ENCODE peak calls at places on chromosomes 3 and 15, in eight cellular contexts. One of them, this sample, is unnamed.

GRCh38 chr15:40459391-40460015 is 11.3 kb upstream of the CHST14 start:
- DNase-seq in stomach: no peak
- DNase-seq in right lobe of liver: no peak
- DNase-seq in colonic mucosa: no peak
- DNase-seq in PC-9: no peak
- DNase-seq in nephron progenitor cell: no peak
- DNase-seq in heart right ventricle: no peak
- DNase-seq in ovary: no peak
- DNase-seq in this sample: peak; percentile 75

GRCh38 chr15:69075467-69075866 is 61.0 kb downstream of the NOX5 start:
- DNase-seq in stomach: no peak
- DNase-seq in right lobe of liver: no peak
- DNase-seq in colonic mucosa: no peak
- DNase-seq in PC-9: no peak
- DNase-seq in nephron progenitor cell: no peak
- DNase-seq in heart right ventricle: no peak
- DNase-seq in ovary: no peak
- DNase-seq in this sample: no peak

GRCh38 chr15:70339551-70340517 is 242.1 kb upstream of the TLE3 start:
- DNase-seq in stomach: no peak
- DNase-seq in right lobe of liver: no peak
- DNase-seq in colonic mucosa: no peak
- DNase-seq in PC-9: no peak
- DNase-seq in nephron progenitor cell: no peak
- DNase-seq in heart right ventricle: no peak
- DNase-seq in ovary: no peak
- DNase-seq in this sample: no peak

GRCh38 chr3:50270422-50270831 is 1.5 kb downstream of the SEMA3B start:
- DNase-seq in stomach: no peak
- DNase-seq in right lobe of liver: no peak
- DNase-seq in colonic mucosa: no peak
- DNase-seq in PC-9: no peak
- DNase-seq in nephron progenitor cell: no peak
- DNase-seq in heart right ventricle: peak; percentile 21
- DNase-seq in ovary: no peak
- DNase-seq in this sample: no peak

GRCh38 chr3:73471986-73472385 is 152.8 kb downstream of the PDZRN3 start:
- DNase-seq in stomach: no peak
- DNase-seq in right lobe of liver: no peak
- DNase-seq in colonic mucosa: no peak
- DNase-seq in PC-9: no peak
- DNase-seq in nephron progenitor cell: no peak
- DNase-seq in heart right ventricle: no peak
- DNase-seq in ovary: no peak
- DNase-seq in this sample: no peak

GRCh38 chr3:63290686-63291085 is 12.6 kb downstream of the SYNPR start:
- DNase-seq in stomach: no peak
- DNase-seq in right lobe of liver: no peak
- DNase-seq in colonic mucosa: no peak
- DNase-seq in PC-9: no peak
- DNase-seq in nephron progenitor cell: no peak
- DNase-seq in heart right ventricle: no peak
- DNase-seq in ovary: no peak
- DNase-seq in this sample: no peak

GRCh38 chr15:77516786-77517185 is 96.1 kb downstream of the HMG20A start:
- DNase-seq in stomach: no peak
- DNase-seq in right lobe of liver: no peak
- DNase-seq in colonic mucosa: no peak
- DNase-seq in PC-9: no peak
- DNase-seq in nephron progenitor cell: no peak
- DNase-seq in heart right ventricle: no peak
- DNase-seq in ovary: no peak
- DNase-seq in this sample: no peak

GRCh38 chr3:100103558-100104441 is 10.5 kb downstream of the FILIP1L start:
- DNase-seq in stomach: peak; percentile 60
- DNase-seq in right lobe of liver: peak; percentile 87
- DNase-seq in colonic mucosa: no peak
- DNase-seq in PC-9: peak; percentile 63
- DNase-seq in nephron progenitor cell: no peak
- DNase-seq in heart right ventricle: no peak
- DNase-seq in ovary: no peak
- DNase-seq in this sample: no peak

GRCh38 chr15:100252359-100252758 is 89.4 kb downstream of the ADAMTS17 start:
- DNase-seq in stomach: peak; percentile 14
- DNase-seq in right lobe of liver: no peak
- DNase-seq in colonic mucosa: no peak
- DNase-seq in PC-9: no peak
- DNase-seq in nephron progenitor cell: no peak
- DNase-seq in heart right ventricle: no peak
- DNase-seq in ovary: no peak
- DNase-seq in this sample: no peak

GRCh38 chr15:80507638-80508316 is 103.6 kb downstream of the ARNT2 start:
- DNase-seq in stomach: no peak
- DNase-seq in right lobe of liver: no peak
- DNase-seq in colonic mucosa: no peak
- DNase-seq in PC-9: no peak
- DNase-seq in nephron progenitor cell: no peak
- DNase-seq in heart right ventricle: no peak
- DNase-seq in ovary: peak; percentile 42
- DNase-seq in this sample: no peak

GRCh38 chr3:13235897-13236296 is 162.7 kb upstream of the IQSEC1 start:
- DNase-seq in stomach: no peak
- DNase-seq in right lobe of liver: peak; percentile 22
- DNase-seq in colonic mucosa: no peak
- DNase-seq in PC-9: no peak
- DNase-seq in nephron progenitor cell: no peak
- DNase-seq in heart right ventricle: no peak
- DNase-seq in ovary: no peak
- DNase-seq in this sample: no peak

GRCh38 chr3:179666436-179667035 is 13.7 kb downstream of the USP13 start:
- DNase-seq in stomach: peak; percentile 38
- DNase-seq in right lobe of liver: no peak
- DNase-seq in colonic mucosa: no peak
- DNase-seq in PC-9: no peak
- DNase-seq in nephron progenitor cell: no peak
- DNase-seq in heart right ventricle: peak; percentile 78
- DNase-seq in ovary: peak; percentile 59
- DNase-seq in this sample: no peak

GRCh38 chr15:42921049-42921731 is 612 bp upstream of the TTBK2 start:
- DNase-seq in stomach: peak; percentile 27
- DNase-seq in right lobe of liver: peak; percentile 61
- DNase-seq in colonic mucosa: peak; percentile 46
- DNase-seq in PC-9: no peak
- DNase-seq in nephron progenitor cell: peak; percentile 11
- DNase-seq in heart right ventricle: peak; percentile 32
- DNase-seq in ovary: no peak
- DNase-seq in this sample: no peak

GRCh38 chr15:100899601-100900000 is 19.6 kb upstream of the LRRK1 start:
- DNase-seq in stomach: no peak
- DNase-seq in right lobe of liver: no peak
- DNase-seq in colonic mucosa: no peak
- DNase-seq in PC-9: no peak
- DNase-seq in nephron progenitor cell: no peak
- DNase-seq in heart right ventricle: no peak
- DNase-seq in ovary: no peak
- DNase-seq in this sample: no peak

GRCh38 chr15:74531144-74531811 is 9.7 kb upstream of the ARID3B start:
- DNase-seq in stomach: no peak
- DNase-seq in right lobe of liver: no peak
- DNase-seq in colonic mucosa: no peak
- DNase-seq in PC-9: peak; percentile 97
- DNase-seq in nephron progenitor cell: no peak
- DNase-seq in heart right ventricle: no peak
- DNase-seq in ovary: no peak
- DNase-seq in this sample: no peak

GRCh38 chr3:167289435-167289834 is 90.7 kb downstream of the ZBBX start:
- DNase-seq in stomach: no peak
- DNase-seq in right lobe of liver: no peak
- DNase-seq in colonic mucosa: no peak
- DNase-seq in PC-9: no peak
- DNase-seq in nephron progenitor cell: no peak
- DNase-seq in heart right ventricle: no peak
- DNase-seq in ovary: no peak
- DNase-seq in this sample: no peak

GRCh38 chr3:8266679-8267267 is 234.8 kb upstream of the LMCD1 start:
- DNase-seq in stomach: no peak
- DNase-seq in right lobe of liver: no peak
- DNase-seq in colonic mucosa: no peak
- DNase-seq in PC-9: peak; percentile 41
- DNase-seq in nephron progenitor cell: no peak
- DNase-seq in heart right ventricle: no peak
- DNase-seq in ovary: no peak
- DNase-seq in this sample: no peak

GRCh38 chr3:188067932-188068331 is 86.0 kb upstream of the LPP start:
- DNase-seq in stomach: no peak
- DNase-seq in right lobe of liver: no peak
- DNase-seq in colonic mucosa: no peak
- DNase-seq in PC-9: peak; percentile 50
- DNase-seq in nephron progenitor cell: no peak
- DNase-seq in heart right ventricle: no peak
- DNase-seq in ovary: no peak
- DNase-seq in this sample: no peak

GRCh38 chr3:7734456-7734855 is 767.2 kb upstream of the LMCD1 start:
- DNase-seq in stomach: no peak
- DNase-seq in right lobe of liver: no peak
- DNase-seq in colonic mucosa: no peak
- DNase-seq in PC-9: no peak
- DNase-seq in nephron progenitor cell: no peak
- DNase-seq in heart right ventricle: no peak
- DNase-seq in ovary: no peak
- DNase-seq in this sample: no peak

GRCh38 chr3:75978686-75979085 is 193.3 kb upstream of the ZNF717 start:
- DNase-seq in stomach: no peak
- DNase-seq in right lobe of liver: no peak
- DNase-seq in colonic mucosa: no peak
- DNase-seq in PC-9: no peak
- DNase-seq in nephron progenitor cell: no peak
- DNase-seq in heart right ventricle: no peak
- DNase-seq in ovary: no peak
- DNase-seq in this sample: no peak

GRCh38 chr15:89500397-89501270 is 4.3 kb upstream of the RHCG start:
- DNase-seq in stomach: no peak
- DNase-seq in right lobe of liver: peak; percentile 27
- DNase-seq in colonic mucosa: no peak
- DNase-seq in PC-9: no peak
- DNase-seq in nephron progenitor cell: no peak
- DNase-seq in heart right ventricle: no peak
- DNase-seq in ovary: no peak
- DNase-seq in this sample: no peak

GRCh38 chr3:194577985-194578905 is 55.0 kb downstream of the TMEM44 start:
- DNase-seq in stomach: no peak
- DNase-seq in right lobe of liver: peak; percentile 40
- DNase-seq in colonic mucosa: no peak
- DNase-seq in PC-9: peak; percentile 94
- DNase-seq in nephron progenitor cell: no peak
- DNase-seq in heart right ventricle: peak; percentile 32
- DNase-seq in ovary: no peak
- DNase-seq in this sample: no peak

GRCh38 chr3:141795311-141795710 is 32.1 kb downstream of the GRK7 start:
- DNase-seq in stomach: no peak
- DNase-seq in right lobe of liver: no peak
- DNase-seq in colonic mucosa: no peak
- DNase-seq in PC-9: no peak
- DNase-seq in nephron progenitor cell: no peak
- DNase-seq in heart right ventricle: no peak
- DNase-seq in ovary: no peak
- DNase-seq in this sample: no peak

GRCh38 chr15:44340410-44340809 is 51.9 kb downstream of the GOLM2 start:
- DNase-seq in stomach: no peak
- DNase-seq in right lobe of liver: no peak
- DNase-seq in colonic mucosa: no peak
- DNase-seq in PC-9: peak; percentile 71
- DNase-seq in nephron progenitor cell: no peak
- DNase-seq in heart right ventricle: no peak
- DNase-seq in ovary: no peak
- DNase-seq in this sample: no peak

GRCh38 chr3:65877160-65877559 is 161.6 kb downstream of the MAGI1 start:
- DNase-seq in stomach: no peak
- DNase-seq in right lobe of liver: no peak
- DNase-seq in colonic mucosa: no peak
- DNase-seq in PC-9: no peak
- DNase-seq in nephron progenitor cell: no peak
- DNase-seq in heart right ventricle: no peak
- DNase-seq in ovary: no peak
- DNase-seq in this sample: no peak

DNA sequence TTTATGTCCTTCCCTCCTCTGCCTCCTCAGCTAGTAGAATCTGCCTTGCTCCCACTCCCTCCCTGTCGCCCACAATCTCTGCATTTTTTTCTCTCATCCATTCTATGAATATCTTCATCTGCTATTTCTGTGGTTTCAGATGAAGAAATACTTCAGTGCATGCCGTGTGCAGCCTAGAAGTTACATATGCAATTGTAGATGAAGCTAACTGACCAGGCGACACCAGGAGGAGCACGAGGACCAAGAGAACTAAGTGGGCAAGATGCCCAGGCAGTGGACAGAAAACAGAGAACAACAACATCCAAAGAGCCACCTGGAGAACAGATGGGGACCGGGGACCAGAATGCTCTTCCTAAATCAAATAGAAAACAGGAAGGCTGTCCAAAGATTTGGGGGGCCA is 121.4 kb upstream of the ATP11B start:
- DNase-seq in stomach: no peak
- DNase-seq in right lobe of liver: no peak
- DNase-seq in colonic mucosa: no peak
- DNase-seq in PC-9: peak; percentile 69
- DNase-seq in nephron progenitor cell: no peak
- DNase-seq in heart right ventricle: no peak
- DNase-seq in ovary: no peak
- DNase-seq in this sample: no peak
- TF ChIP-seq CTCF in stomach: no peak
- TF ChIP-seq CTCF in right lobe of liver: no peak
- TF ChIP-seq CTCF in colonic mucosa: no peak
- TF ChIP-seq CTCF in PC-9: no peak
- TF ChIP-seq CTCF in nephron progenitor cell: no peak
- TF ChIP-seq CTCF in heart right ventricle: no peak
- TF ChIP-seq CTCF in ovary: no peak
- TF ChIP-seq CTCF in this sample: no peak

GRCh38 chr3:59326246-59327024 is 276.6 kb upstream of the CFAP20DC start:
- DNase-seq in stomach: no peak
- DNase-seq in right lobe of liver: no peak
- DNase-seq in colonic mucosa: no peak
- DNase-seq in PC-9: no peak
- DNase-seq in nephron progenitor cell: no peak
- DNase-seq in heart right ventricle: no peak
- DNase-seq in ovary: no peak
- DNase-seq in this sample: no peak
- TF ChIP-seq CTCF in stomach: no peak
- TF ChIP-seq CTCF in right lobe of liver: no peak
- TF ChIP-seq CTCF in colonic mucosa: no peak
- TF ChIP-seq CTCF in PC-9: no peak
- TF ChIP-seq CTCF in nephron progenitor cell: peak; percentile 32
- TF ChIP-seq CTCF in heart right ventricle: no peak
- TF ChIP-seq CTCF in ovary: no peak
- TF ChIP-seq CTCF in this sample: peak; percentile 32

GRCh38 chr3:190721330-190721729 is 141.2 kb downstream of the GMNC start:
- DNase-seq in stomach: no peak
- DNase-seq in right lobe of liver: no peak
- DNase-seq in colonic mucosa: no peak
- DNase-seq in PC-9: no peak
- DNase-seq in nephron progenitor cell: peak; percentile 18
- DNase-seq in heart right ventricle: no peak
- DNase-seq in ovary: no peak
- DNase-seq in this sample: no peak
- TF ChIP-seq CTCF in stomach: no peak
- TF ChIP-seq CTCF in right lobe of liver: no peak
- TF ChIP-seq CTCF in colonic mucosa: no peak
- TF ChIP-seq CTCF in PC-9: no peak
- TF ChIP-seq CTCF in nephron progenitor cell: no peak
- TF ChIP-seq CTCF in heart right ventricle: no peak
- TF ChIP-seq CTCF in ovary: no peak
- TF ChIP-seq CTCF in this sample: no peak

GRCh38 chr3:157865449-157865862 is 240.8 kb downstream of the SHOX2 start:
- DNase-seq in stomach: no peak
- DNase-seq in right lobe of liver: no peak
- DNase-seq in colonic mucosa: peak; percentile 44
- DNase-seq in PC-9: no peak
- DNase-seq in nephron progenitor cell: peak; percentile 67
- DNase-seq in heart right ventricle: peak; percentile 15
- DNase-seq in ovary: no peak
- DNase-seq in this sample: no peak
- TF ChIP-seq CTCF in stomach: no peak
- TF ChIP-seq CTCF in right lobe of liver: no peak
- TF ChIP-seq CTCF in colonic mucosa: peak; percentile 63
- TF ChIP-seq CTCF in PC-9: peak; percentile 78
- TF ChIP-seq CTCF in nephron progenitor cell: peak; percentile 64
- TF ChIP-seq CTCF in heart right ventricle: peak; percentile 37
- TF ChIP-seq CTCF in ovary: no peak
- TF ChIP-seq CTCF in this sample: peak; percentile 52

This sample was measured in chondrocyte.